ENCODE peak calls at places on chromosomes 16 and 17, in eight cellular contexts. P is IMR-90, W is SJSA1, I is coronary artery, C is A673, D is A549, Z is esophagus squamous epithelium, G is iPS DF 6.9. T is an unnamed sample.

GRCh38 chr17:17298108-17298507 is 5.1 kb upstream of the NT5M start:
- DNase-seq in C (no peak), Z (no peak), D (no peak), W (no peak), I (no peak), G (no peak), P (peak; percentile 58), T (no peak)

GRCh38 chr17:19727466-19728113 is 11.2 kb upstream of the SLC47A2 start:
- DNase-seq in G (no peak), Z (no peak), I (no peak), D (peak; percentile 74), P (peak; percentile 68), C (no peak), W (no peak), T (no peak)

GRCh38 chr16:82603784-82604411 is 22.9 kb upstream of the CDH13 start:
- DNase-seq in G (no peak), C (peak; percentile 36), I (no peak), D (peak; percentile 18), W (peak; percentile 50), Z (no peak), P (peak; percentile 73), T (no peak)

GRCh38 chr16:50592996-50593395 is 44.8 kb downstream of the NKD1 start:
- DNase-seq in D (no peak), W (no peak), Z (no peak), C (no peak), I (no peak), G (no peak), P (no peak), T (no peak)

GRCh38 chr16:10112021-10112420 is 70.2 kb downstream of the GRIN2A start:
- DNase-seq in D (no peak), G (no peak), I (no peak), Z (no peak), C (no peak), W (no peak), P (no peak), T (no peak)

GRCh38 chr16:60945225-60945624 is 1091.0 kb downstream of the CDH8 start:
- DNase-seq in I (no peak), Z (no peak), C (peak; percentile 40), G (peak; percentile 39), W (no peak), P (no peak), D (peak; percentile 1), T (peak; percentile 69)

GRCh38 chr16:14324581-14324980 is 253.5 kb downstream of the MRTFB start:
- DNase-seq in W (no peak), D (no peak), P (peak; percentile 44), Z (no peak), G (no peak), C (no peak), I (no peak), T (no peak)

GRCh38 chr16:81608515-81609209 is 164.1 kb downstream of the CMIP start:
- DNase-seq in C (no peak), I (no peak), W (no peak), G (no peak), Z (no peak), D (no peak), P (peak; percentile 65), T (no peak)

GRCh38 chr17:6177941-6178694 is 107.9 kb downstream of the WSCD1 start:
- DNase-seq in C (no peak), W (no peak), Z (no peak), I (peak; percentile 47), D (no peak), G (no peak), P (no peak), T (no peak)

GRCh38 chr17:49621946-49622529 is 46.4 kb downstream of the NXPH3 start:
- DNase-seq in C (no peak), W (no peak), D (no peak), I (no peak), P (no peak), Z (no peak), G (no peak), T (no peak)

GRCh38 chr17:27818311-27819170 is 18.2 kb upstream of the NOS2 start:
- DNase-seq in G (no peak), I (no peak), C (no peak), Z (no peak), W (no peak), P (no peak), D (no peak), T (no peak)

GRCh38 chr16:86019446-86020047 is 120.6 kb downstream of the IRF8 start:
- DNase-seq in G (peak; percentile 55), Z (no peak), C (no peak), W (no peak), I (peak; percentile 54), P (no peak), D (peak; percentile 22), T (peak; percentile 88)

GRCh38 chr17:2179615-2180295 is 123.8 kb downstream of the SMG6 start:
- DNase-seq in I (peak; percentile 87), G (no peak), P (peak; percentile 98), W (peak; percentile 66), C (peak; percentile 91), D (no peak), Z (no peak), T (no peak)

GRCh38 chr17:79811036-79811887 is 14.4 kb upstream of the CBX8 start:
- DNase-seq in I (no peak), P (no peak), C (peak; percentile 83), D (peak; percentile 87), Z (no peak), W (peak; percentile 68), G (no peak), T (peak; percentile 73)

GRCh38 chr17:2344528-2344927 is 7.2 kb downstream of the SGSM2 start:
- DNase-seq in Z (no peak), G (no peak), C (no peak), W (no peak), P (no peak), D (no peak), I (no peak), T (no peak)

GRCh38 chr17:10172241-10172741 is 26.1 kb downstream of the GAS7 start:
- DNase-seq in D (no peak), Z (no peak), C (no peak), G (no peak), W (no peak), P (peak; percentile 37), I (no peak), T (no peak)

GRCh38 chr16:69787883-69788282 is 25.8 kb downstream of the WWP2 start:
- DNase-seq in I (no peak), P (no peak), C (no peak), D (no peak), G (no peak), W (no peak), Z (no peak), T (no peak)

GRCh38 chr17:46726106-46726670 is 92.3 kb downstream of the WNT3 start:
- DNase-seq in I (no peak), G (no peak), Z (no peak), W (no peak), C (no peak), D (no peak), P (peak; percentile 22), T (no peak)

GRCh38 chr17:76772842-76773521 is 35.1 kb downstream of the MFSD11 start:
- DNase-seq in G (no peak), P (peak; percentile 70), D (peak; percentile 55), C (peak; percentile 98), I (no peak), Z (no peak), W (peak; percentile 91), T (no peak)

DNA sequence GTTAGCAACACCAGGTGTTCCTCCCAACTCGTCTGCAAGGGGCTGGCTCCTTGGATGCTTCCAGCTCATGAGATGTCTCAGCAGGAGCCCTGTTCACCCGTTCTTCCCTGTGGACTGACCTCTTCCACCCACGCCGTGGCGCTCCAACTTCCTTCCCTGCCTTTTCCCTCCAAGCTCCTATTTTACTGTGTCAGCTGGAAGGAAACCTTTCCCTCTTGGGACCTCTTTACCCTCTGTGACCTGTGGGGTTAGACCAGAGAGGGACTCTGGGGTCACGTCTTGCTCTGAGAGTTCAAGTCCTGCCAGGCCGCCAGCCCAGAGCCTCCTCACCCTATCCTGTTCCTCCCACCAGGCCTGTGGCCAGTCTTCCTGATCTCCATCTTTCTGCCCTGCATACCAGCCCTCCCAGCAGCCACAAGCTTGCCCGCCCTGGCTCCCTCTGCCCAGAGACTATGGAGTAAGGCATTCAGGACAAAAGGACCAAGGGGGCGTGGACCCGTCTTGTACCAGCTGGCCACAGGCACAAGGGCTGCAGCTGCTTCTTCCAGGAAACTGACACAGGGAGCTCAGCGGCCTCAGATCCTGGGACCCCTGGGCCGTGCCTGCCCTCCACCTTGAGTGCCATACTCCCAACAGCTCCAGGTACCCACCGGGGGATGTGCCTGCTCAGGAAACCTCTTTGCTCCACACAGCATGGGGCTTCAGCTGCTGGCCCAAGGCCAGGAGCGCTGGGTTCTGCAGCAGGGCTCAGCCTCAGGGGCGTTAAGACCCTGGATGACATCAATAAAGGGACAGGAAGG is 3.0 kb downstream of the PAQR4 start:
- DNase-seq in W (no peak), Z (no peak), C (peak; percentile 41), G (no peak), P (no peak), I (no peak), D (no peak), T (no peak)
- H3K4me3 ChIP-seq in W (no peak overlapping the region), Z (no peak overlapping the region), C (no peak overlapping the region), G (no peak overlapping the region), P (no peak overlapping the region), I (no peak overlapping the region), D (no peak overlapping the region), T (no peak overlapping the region)

DNA sequence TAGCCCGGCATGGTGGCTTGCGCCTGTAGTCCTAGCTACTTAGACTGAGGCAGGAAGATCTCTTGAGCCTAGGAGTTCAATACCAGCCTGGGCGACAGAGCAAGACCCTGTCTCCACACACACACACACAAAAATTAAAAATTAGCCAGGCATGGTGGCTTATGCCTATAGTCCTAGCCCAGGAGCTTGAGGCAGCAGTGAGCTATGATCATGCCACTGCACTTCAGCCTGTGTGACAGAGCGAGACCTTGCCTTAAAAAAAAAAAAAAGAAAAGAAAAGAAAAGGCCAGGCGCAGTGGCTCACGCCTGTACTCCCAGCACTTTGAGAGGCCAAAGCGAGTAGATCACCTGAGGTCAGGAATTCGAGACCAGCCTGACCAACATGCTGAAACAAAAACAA is 23.9 kb downstream of the C17orf75 start:
- DNase-seq in D (no peak), C (no peak), Z (no peak), G (no peak), I (no peak), W (no peak), P (no peak), T (no peak)
- H3K4me3 ChIP-seq in D (no peak overlapping the region), C (no peak overlapping the region), Z (no peak overlapping the region), G (no peak overlapping the region), I (no peak overlapping the region), W (no peak overlapping the region), P (no peak overlapping the region), T (no peak overlapping the region)

GRCh38 chr16:30775381-30776099 is 11.5 kb downstream of the ZNF629 start:
- DNase-seq in Z (no peak), C (peak; percentile 89), P (peak; percentile 76), W (peak; percentile 74), G (no peak), D (peak; percentile 88), I (peak; percentile 88), T (peak; percentile 78)
- H3K4me3 ChIP-seq in Z (peak overlapping the region; percentile 80), C (peak overlapping the region; percentile 72), P (peak overlapping the region; percentile 68), W (peak overlapping the region; percentile 51), G (peak overlapping the region; percentile 56), D (peak overlapping the region; percentile 59), I (peak overlapping the region; percentile 77), T (peak overlapping the region; percentile 74)

GRCh38 chr16:72814226-72814625 is 233.7 kb downstream of the ZFHX3 start:
- DNase-seq in I (no peak), P (peak; percentile 21), C (no peak), W (no peak), D (no peak), Z (no peak), G (no peak), T (no peak)
- H3K4me3 ChIP-seq in I (no peak overlapping the region), P (no peak overlapping the region), C (no peak overlapping the region), W (no peak overlapping the region), D (no peak overlapping the region), Z (no peak overlapping the region), G (no peak overlapping the region), T (no peak overlapping the region)

T was measured in H1.